ENCODE peak calls at places on chromosomes 5 and 9, in four cellular contexts. Z, N, B and P are unnamed samples.

GRCh38 chr9:121439711-121440110 is 59.9 kb downstream of the GGTA1 start:
- DNase-seq in Z (no peak), B (no peak), N (no peak), P (no peak)

GRCh38 chr9:126523621-126524111 is 90.1 kb upstream of the LMX1B start:
- DNase-seq in N (no peak), Z (no peak), B (no peak), P (no peak)

GRCh38 chr5:125134216-125135081 is 388.0 kb upstream of the ZNF608 start:
- DNase-seq in B (no peak), N (no peak), Z (no peak), P (no peak)

GRCh38 chr9:124769451-124770358 is 1.4 kb downstream of the NR6A1 start:
- DNase-seq in N (no peak), B (no peak), Z (no peak), P (peak; percentile 22)

GRCh38 chr5:1747803-1748085 is 51.9 kb downstream of the MRPL36 start:
- DNase-seq in Z (no peak), B (no peak), N (no peak), P (no peak)

GRCh38 chr5:600551-601541 is 11.3 kb upstream of the CEP72 start:
- DNase-seq in N (peak; percentile 37), B (no peak), Z (no peak), P (no peak)

GRCh38 chr5:115626444-115626823 is 598 bp upstream of the TMED7 start:
- DNase-seq in B (no peak), Z (no peak), N (no peak), P (no peak)

GRCh38 chr5:145921211-145921610 is 15.2 kb upstream of the SH3RF2 start:
- DNase-seq in Z (no peak), N (no peak), B (no peak), P (no peak)

GRCh38 chr9:17135578-17135904 is 701 bp downstream of the CNTLN start:
- DNase-seq in Z (no peak), N (peak; percentile 45), B (no peak), P (peak; percentile 18)

GRCh38 chr9:107504585-107505455 is 15.3 kb upstream of the KLF4 start:
- DNase-seq in N (peak; percentile 51), B (no peak), Z (no peak), P (peak; percentile 79)

GRCh38 chr5:65451436-65451835 is 30.3 kb downstream of the ADAMTS6 start:
- DNase-seq in B (no peak), Z (no peak), N (no peak), P (no peak)